ENCODE peak calls at places on chromosomes 4 and X, in six cellular contexts. One of them, this sample, is unnamed.

GRCh38 chr4:141275834-141276233 is 55.1 kb downstream of the ZNF330 start:
- DNase-seq in MCF 10A: peak; percentile 17
- DNase-seq in Daoy: peak; percentile 64
- DNase-seq in NCI-H2081: no peak
- DNase-seq in activated T-helper 1 cell treated with Interleukin-2 at 50 U/mL for 16 hours: no peak
- DNase-seq in activated CD4-positive, alpha-beta T cell treated with anti-CD3 and anti-CD28 coated beads, Interleukin-2, amount 10 ng/mL, durations not matched to agents 7 days and 5 days: no peak
- DNase-seq in this sample: no peak

GRCh38 chrX:20118065-20118824 is 1.5 kb upstream of the MAP7D2 start:
- DNase-seq in activated CD4-positive, alpha-beta T cell treated with anti-CD3 and anti-CD28 coated beads, Interleukin-2, amount 10 ng/mL, durations not matched to agents 7 days and 5 days: no peak
- DNase-seq in NCI-H2081: no peak
- DNase-seq in Daoy: peak; percentile 5
- DNase-seq in activated T-helper 1 cell treated with Interleukin-2 at 50 U/mL for 16 hours: no peak
- DNase-seq in MCF 10A: peak; percentile 19
- DNase-seq in this sample: no peak

GRCh38 chrX:64580035-64580434 is 184.8 kb upstream of the MTMR8 start:
- DNase-seq in activated CD4-positive, alpha-beta T cell treated with anti-CD3 and anti-CD28 coated beads, Interleukin-2, amount 10 ng/mL, durations not matched to agents 7 days and 5 days: no peak
- DNase-seq in MCF 10A: no peak
- DNase-seq in activated T-helper 1 cell treated with Interleukin-2 at 50 U/mL for 16 hours: no peak
- DNase-seq in Daoy: no peak
- DNase-seq in NCI-H2081: no peak
- DNase-seq in this sample: no peak

GRCh38 chr4:101211146-101211553 is 136.2 kb downstream of the PPP3CA start:
- DNase-seq in NCI-H2081: peak; percentile 23
- DNase-seq in activated T-helper 1 cell treated with Interleukin-2 at 50 U/mL for 16 hours: no peak
- DNase-seq in activated CD4-positive, alpha-beta T cell treated with anti-CD3 and anti-CD28 coated beads, Interleukin-2, amount 10 ng/mL, durations not matched to agents 7 days and 5 days: no peak
- DNase-seq in Daoy: peak; percentile 51
- DNase-seq in MCF 10A: peak; percentile 64
- DNase-seq in this sample: no peak

GRCh38 chr4:171719691-171720090 is 93.5 kb upstream of the GALNTL6 start:
- DNase-seq in Daoy: no peak
- DNase-seq in activated T-helper 1 cell treated with Interleukin-2 at 50 U/mL for 16 hours: no peak
- DNase-seq in MCF 10A: no peak
- DNase-seq in activated CD4-positive, alpha-beta T cell treated with anti-CD3 and anti-CD28 coated beads, Interleukin-2, amount 10 ng/mL, durations not matched to agents 7 days and 5 days: no peak
- DNase-seq in NCI-H2081: no peak
- DNase-seq in this sample: no peak

GRCh38 chr4:15870079-15870478 is 68.5 kb downstream of the FGFBP1 start:
- DNase-seq in NCI-H2081: no peak
- DNase-seq in activated T-helper 1 cell treated with Interleukin-2 at 50 U/mL for 16 hours: no peak
- DNase-seq in Daoy: no peak
- DNase-seq in MCF 10A: no peak
- DNase-seq in activated CD4-positive, alpha-beta T cell treated with anti-CD3 and anti-CD28 coated beads, Interleukin-2, amount 10 ng/mL, durations not matched to agents 7 days and 5 days: no peak
- DNase-seq in this sample: no peak

GRCh38 chr4:140300271-140300970 is 73.0 kb upstream of the SCOC start:
- DNase-seq in Daoy: peak; percentile 66
- DNase-seq in MCF 10A: peak; percentile 93
- DNase-seq in activated CD4-positive, alpha-beta T cell treated with anti-CD3 and anti-CD28 coated beads, Interleukin-2, amount 10 ng/mL, durations not matched to agents 7 days and 5 days: no peak
- DNase-seq in NCI-H2081: no peak
- DNase-seq in activated T-helper 1 cell treated with Interleukin-2 at 50 U/mL for 16 hours: no peak
- DNase-seq in this sample: peak; percentile 64

GRCh38 chr4:98110214-98110613 is 33.1 kb downstream of the STPG2 start:
- DNase-seq in Daoy: no peak
- DNase-seq in activated T-helper 1 cell treated with Interleukin-2 at 50 U/mL for 16 hours: no peak
- DNase-seq in activated CD4-positive, alpha-beta T cell treated with anti-CD3 and anti-CD28 coated beads, Interleukin-2, amount 10 ng/mL, durations not matched to agents 7 days and 5 days: no peak
- DNase-seq in NCI-H2081: no peak
- DNase-seq in MCF 10A: no peak
- DNase-seq in this sample: no peak

GRCh38 chrX:99887918-99888317 is 522.2 kb downstream of the PCDH19 start:
- DNase-seq in MCF 10A: no peak
- DNase-seq in NCI-H2081: no peak
- DNase-seq in activated CD4-positive, alpha-beta T cell treated with anti-CD3 and anti-CD28 coated beads, Interleukin-2, amount 10 ng/mL, durations not matched to agents 7 days and 5 days: no peak
- DNase-seq in Daoy: no peak
- DNase-seq in activated T-helper 1 cell treated with Interleukin-2 at 50 U/mL for 16 hours: no peak
- DNase-seq in this sample: no peak

GRCh38 chrX:47540754-47541538 is 20.1 kb upstream of the ARAF start:
- DNase-seq in activated T-helper 1 cell treated with Interleukin-2 at 50 U/mL for 16 hours: no peak
- DNase-seq in MCF 10A: peak; percentile 84
- DNase-seq in NCI-H2081: peak; percentile 93
- DNase-seq in Daoy: peak; percentile 84
- DNase-seq in activated CD4-positive, alpha-beta T cell treated with anti-CD3 and anti-CD28 coated beads, Interleukin-2, amount 10 ng/mL, durations not matched to agents 7 days and 5 days: no peak
- DNase-seq in this sample: peak; percentile 82

GRCh38 chrX:10832103-10832502 is 211.7 kb upstream of the MID1 start:
- DNase-seq in NCI-H2081: no peak
- DNase-seq in Daoy: no peak
- DNase-seq in activated T-helper 1 cell treated with Interleukin-2 at 50 U/mL for 16 hours: no peak
- DNase-seq in MCF 10A: no peak
- DNase-seq in activated CD4-positive, alpha-beta T cell treated with anti-CD3 and anti-CD28 coated beads, Interleukin-2, amount 10 ng/mL, durations not matched to agents 7 days and 5 days: no peak
- DNase-seq in this sample: no peak

GRCh38 chrX:110042521-110042920 is 39.6 kb downstream of the TMEM164 start:
- DNase-seq in Daoy: no peak
- DNase-seq in MCF 10A: no peak
- DNase-seq in NCI-H2081: no peak
- DNase-seq in activated CD4-positive, alpha-beta T cell treated with anti-CD3 and anti-CD28 coated beads, Interleukin-2, amount 10 ng/mL, durations not matched to agents 7 days and 5 days: no peak
- DNase-seq in activated T-helper 1 cell treated with Interleukin-2 at 50 U/mL for 16 hours: no peak
- DNase-seq in this sample: no peak

GRCh38 chr4:113316879-113317278 is 267.4 kb downstream of the ANK2 start:
- DNase-seq in activated CD4-positive, alpha-beta T cell treated with anti-CD3 and anti-CD28 coated beads, Interleukin-2, amount 10 ng/mL, durations not matched to agents 7 days and 5 days: peak; percentile 55
- DNase-seq in Daoy: no peak
- DNase-seq in NCI-H2081: no peak
- DNase-seq in MCF 10A: no peak
- DNase-seq in activated T-helper 1 cell treated with Interleukin-2 at 50 U/mL for 16 hours: no peak
- DNase-seq in this sample: no peak

GRCh38 chrX:153973127-153974002 is 811 bp downstream of the TMEM187 start:
- DNase-seq in activated CD4-positive, alpha-beta T cell treated with anti-CD3 and anti-CD28 coated beads, Interleukin-2, amount 10 ng/mL, durations not matched to agents 7 days and 5 days: no peak
- DNase-seq in NCI-H2081: peak; percentile 38
- DNase-seq in activated T-helper 1 cell treated with Interleukin-2 at 50 U/mL for 16 hours: no peak
- DNase-seq in MCF 10A: no peak
- DNase-seq in Daoy: no peak
- DNase-seq in this sample: no peak

GRCh38 chr4:149322203-149322602 is 493.4 kb downstream of the IQCM start:
- DNase-seq in Daoy: no peak
- DNase-seq in MCF 10A: peak; percentile 26
- DNase-seq in activated T-helper 1 cell treated with Interleukin-2 at 50 U/mL for 16 hours: no peak
- DNase-seq in activated CD4-positive, alpha-beta T cell treated with anti-CD3 and anti-CD28 coated beads, Interleukin-2, amount 10 ng/mL, durations not matched to agents 7 days and 5 days: no peak
- DNase-seq in NCI-H2081: no peak
- DNase-seq in this sample: no peak

GRCh38 chrX:20274121-20274520 is 7.4 kb upstream of the RPS6KA3 start:
- DNase-seq in activated CD4-positive, alpha-beta T cell treated with anti-CD3 and anti-CD28 coated beads, Interleukin-2, amount 10 ng/mL, durations not matched to agents 7 days and 5 days: no peak
- DNase-seq in NCI-H2081: no peak
- DNase-seq in MCF 10A: no peak
- DNase-seq in activated T-helper 1 cell treated with Interleukin-2 at 50 U/mL for 16 hours: no peak
- DNase-seq in Daoy: no peak
- DNase-seq in this sample: no peak

GRCh38 chr4:56637154-56637553 is 43.9 kb downstream of the HOPX start:
- DNase-seq in activated T-helper 1 cell treated with Interleukin-2 at 50 U/mL for 16 hours: no peak
- DNase-seq in activated CD4-positive, alpha-beta T cell treated with anti-CD3 and anti-CD28 coated beads, Interleukin-2, amount 10 ng/mL, durations not matched to agents 7 days and 5 days: no peak
- DNase-seq in Daoy: no peak
- DNase-seq in NCI-H2081: no peak
- DNase-seq in MCF 10A: peak; percentile 68
- DNase-seq in this sample: no peak

GRCh38 chr4:26570596-26570995 is 13.3 kb upstream of the TBC1D19 start:
- DNase-seq in MCF 10A: no peak
- DNase-seq in Daoy: no peak
- DNase-seq in NCI-H2081: no peak
- DNase-seq in activated T-helper 1 cell treated with Interleukin-2 at 50 U/mL for 16 hours: no peak
- DNase-seq in activated CD4-positive, alpha-beta T cell treated with anti-CD3 and anti-CD28 coated beads, Interleukin-2, amount 10 ng/mL, durations not matched to agents 7 days and 5 days: no peak
- DNase-seq in this sample: no peak

GRCh38 chr4:169492436-169493163 is 119.8 kb downstream of the NEK1 start:
- DNase-seq in MCF 10A: peak; percentile 61
- DNase-seq in activated CD4-positive, alpha-beta T cell treated with anti-CD3 and anti-CD28 coated beads, Interleukin-2, amount 10 ng/mL, durations not matched to agents 7 days and 5 days: peak; percentile 43
- DNase-seq in NCI-H2081: peak; percentile 39
- DNase-seq in Daoy: peak; percentile 5
- DNase-seq in activated T-helper 1 cell treated with Interleukin-2 at 50 U/mL for 16 hours: no peak
- DNase-seq in this sample: no peak

GRCh38 chrX:38305971-38306370 is 21.3 kb downstream of the RPGR start:
- DNase-seq in NCI-H2081: no peak
- DNase-seq in MCF 10A: peak; percentile 68
- DNase-seq in activated CD4-positive, alpha-beta T cell treated with anti-CD3 and anti-CD28 coated beads, Interleukin-2, amount 10 ng/mL, durations not matched to agents 7 days and 5 days: no peak
- DNase-seq in activated T-helper 1 cell treated with Interleukin-2 at 50 U/mL for 16 hours: no peak
- DNase-seq in Daoy: no peak
- DNase-seq in this sample: no peak

GRCh38 chr4:122456228-122457106 is at the start of gene IL2:
- DNase-seq in activated CD4-positive, alpha-beta T cell treated with anti-CD3 and anti-CD28 coated beads, Interleukin-2, amount 10 ng/mL, durations not matched to agents 7 days and 5 days: peak; percentile 46
- DNase-seq in MCF 10A: no peak
- DNase-seq in NCI-H2081: peak; percentile 49
- DNase-seq in Daoy: no peak
- DNase-seq in activated T-helper 1 cell treated with Interleukin-2 at 50 U/mL for 16 hours: no peak
- DNase-seq in this sample: no peak

GRCh38 chr4:62431513-62431912 is 1231.4 kb downstream of the ADGRL3 start:
- DNase-seq in NCI-H2081: no peak
- DNase-seq in Daoy: no peak
- DNase-seq in activated T-helper 1 cell treated with Interleukin-2 at 50 U/mL for 16 hours: no peak
- DNase-seq in activated CD4-positive, alpha-beta T cell treated with anti-CD3 and anti-CD28 coated beads, Interleukin-2, amount 10 ng/mL, durations not matched to agents 7 days and 5 days: no peak
- DNase-seq in MCF 10A: peak; percentile 24
- DNase-seq in this sample: no peak

GRCh38 chr4:2367626-2368025 is 50.8 kb downstream of the ZFYVE28 start:
- DNase-seq in activated CD4-positive, alpha-beta T cell treated with anti-CD3 and anti-CD28 coated beads, Interleukin-2, amount 10 ng/mL, durations not matched to agents 7 days and 5 days: no peak
- DNase-seq in MCF 10A: no peak
- DNase-seq in activated T-helper 1 cell treated with Interleukin-2 at 50 U/mL for 16 hours: no peak
- DNase-seq in Daoy: no peak
- DNase-seq in NCI-H2081: no peak
- DNase-seq in this sample: no peak

GRCh38 chr4:52889778-52890400 is 27.8 kb downstream of the RASL11B start:
- DNase-seq in NCI-H2081: peak; percentile 23
- DNase-seq in Daoy: no peak
- DNase-seq in activated CD4-positive, alpha-beta T cell treated with anti-CD3 and anti-CD28 coated beads, Interleukin-2, amount 10 ng/mL, durations not matched to agents 7 days and 5 days: no peak
- DNase-seq in activated T-helper 1 cell treated with Interleukin-2 at 50 U/mL for 16 hours: no peak
- DNase-seq in MCF 10A: no peak
- DNase-seq in this sample: no peak

GRCh38 chrX:68503830-68504229 is 5.0 kb downstream of the YIPF6 start:
- DNase-seq in activated CD4-positive, alpha-beta T cell treated with anti-CD3 and anti-CD28 coated beads, Interleukin-2, amount 10 ng/mL, durations not matched to agents 7 days and 5 days: no peak
- DNase-seq in activated T-helper 1 cell treated with Interleukin-2 at 50 U/mL for 16 hours: no peak
- DNase-seq in MCF 10A: peak; percentile 53
- DNase-seq in NCI-H2081: no peak
- DNase-seq in Daoy: no peak
- DNase-seq in this sample: no peak

GRCh38 chrX:108396188-108396885 is 41.9 kb downstream of the COL4A6 start:
- DNase-seq in MCF 10A: peak; percentile 65
- DNase-seq in Daoy: peak; percentile 19
- DNase-seq in NCI-H2081: no peak
- DNase-seq in activated CD4-positive, alpha-beta T cell treated with anti-CD3 and anti-CD28 coated beads, Interleukin-2, amount 10 ng/mL, durations not matched to agents 7 days and 5 days: no peak
- DNase-seq in activated T-helper 1 cell treated with Interleukin-2 at 50 U/mL for 16 hours: no peak
- DNase-seq in this sample: no peak

GRCh38 chr4:1404573-1405248 is 1.5 kb downstream of the NKX1-1 start:
- DNase-seq in Daoy: peak; percentile 5
- DNase-seq in activated T-helper 1 cell treated with Interleukin-2 at 50 U/mL for 16 hours: no peak
- DNase-seq in NCI-H2081: no peak
- DNase-seq in MCF 10A: no peak
- DNase-seq in activated CD4-positive, alpha-beta T cell treated with anti-CD3 and anti-CD28 coated beads, Interleukin-2, amount 10 ng/mL, durations not matched to agents 7 days and 5 days: no peak
- DNase-seq in this sample: no peak

GRCh38 chr4:140238353-140239041 is 84.5 kb upstream of the MAML3 start:
- DNase-seq in NCI-H2081: peak; percentile 98
- DNase-seq in activated T-helper 1 cell treated with Interleukin-2 at 50 U/mL for 16 hours: no peak
- DNase-seq in Daoy: peak; percentile 39
- DNase-seq in activated CD4-positive, alpha-beta T cell treated with anti-CD3 and anti-CD28 coated beads, Interleukin-2, amount 10 ng/mL, durations not matched to agents 7 days and 5 days: no peak
- DNase-seq in MCF 10A: peak; percentile 96
- DNase-seq in this sample: peak; percentile 80

GRCh38 chr4:42671431-42672194 is 14.7 kb upstream of the ATP8A1 start:
- DNase-seq in activated CD4-positive, alpha-beta T cell treated with anti-CD3 and anti-CD28 coated beads, Interleukin-2, amount 10 ng/mL, durations not matched to agents 7 days and 5 days: peak; percentile 58
- DNase-seq in NCI-H2081: no peak
- DNase-seq in MCF 10A: no peak
- DNase-seq in activated T-helper 1 cell treated with Interleukin-2 at 50 U/mL for 16 hours: peak; percentile 12
- DNase-seq in Daoy: peak; percentile 41
- DNase-seq in this sample: no peak

GRCh38 chr4:24054910-24055309 is 165.1 kb upstream of the PPARGC1A start:
- DNase-seq in NCI-H2081: no peak
- DNase-seq in MCF 10A: no peak
- DNase-seq in Daoy: no peak
- DNase-seq in activated CD4-positive, alpha-beta T cell treated with anti-CD3 and anti-CD28 coated beads, Interleukin-2, amount 10 ng/mL, durations not matched to agents 7 days and 5 days: no peak
- DNase-seq in activated T-helper 1 cell treated with Interleukin-2 at 50 U/mL for 16 hours: no peak
- DNase-seq in this sample: no peak

GRCh38 chr4:125321709-125322362 is 7.1 kb downstream of the FAT4 start:
- DNase-seq in activated T-helper 1 cell treated with Interleukin-2 at 50 U/mL for 16 hours: no peak
- DNase-seq in NCI-H2081: no peak
- DNase-seq in MCF 10A: peak; percentile 67
- DNase-seq in Daoy: peak; percentile 8
- DNase-seq in activated CD4-positive, alpha-beta T cell treated with anti-CD3 and anti-CD28 coated beads, Interleukin-2, amount 10 ng/mL, durations not matched to agents 7 days and 5 days: no peak
- DNase-seq in this sample: peak; percentile 56